ENCODE peak calls at places on chromosome 11, in seven cellular contexts. One of them, this sample, is unnamed.

GRCh38 chr11:20790622-20791021 is 121.2 kb downstream of the NELL1 start:
- DNase-seq in SK-N-SH: no peak
- DNase-seq in GM12878: no peak
- DNase-seq in H1: no peak
- DNase-seq in HCT116: no peak
- DNase-seq in HepG2: no peak
- DNase-seq in K562: no peak
- DNase-seq in this sample: no peak

GRCh38 chr11:64484308-64485061 is 106.5 kb upstream of the SLC22A12 start:
- DNase-seq in HCT116: no peak
- DNase-seq in H1: no peak
- DNase-seq in GM12878: no peak
- DNase-seq in K562: no peak
- DNase-seq in HepG2: no peak
- DNase-seq in SK-N-SH: no peak
- DNase-seq in this sample: no peak

GRCh38 chr11:70432065-70432464 is 33.7 kb downstream of the CTTN start:
- DNase-seq in K562: no peak
- DNase-seq in H1: no peak
- DNase-seq in HepG2: no peak
- DNase-seq in SK-N-SH: no peak
- DNase-seq in HCT116: no peak
- DNase-seq in GM12878: no peak
- DNase-seq in this sample: no peak

GRCh38 chr11:61195710-61196109 is 7.6 kb upstream of the PGA3 start:
- DNase-seq in H1: no peak
- DNase-seq in K562: no peak
- DNase-seq in GM12878: no peak
- DNase-seq in HepG2: no peak
- DNase-seq in HCT116: no peak
- DNase-seq in SK-N-SH: no peak
- DNase-seq in this sample: no peak

GRCh38 chr11:74282863-74283484 is 28.5 kb downstream of the P4HA3 start:
- DNase-seq in H1: no peak
- DNase-seq in K562: no peak
- DNase-seq in SK-N-SH: no peak
- DNase-seq in GM12878: no peak
- DNase-seq in HCT116: no peak
- DNase-seq in HepG2: no peak
- DNase-seq in this sample: no peak

GRCh38 chr11:77188912-77189491 is 61.0 kb downstream of the MYO7A start:
- DNase-seq in H1: no peak
- DNase-seq in SK-N-SH: no peak
- DNase-seq in GM12878: no peak
- DNase-seq in HCT116: no peak
- DNase-seq in K562: no peak
- DNase-seq in HepG2: no peak
- DNase-seq in this sample: peak

GRCh38 chr11:20367313-20367948 is 3.9 kb downstream of the HTATIP2 start:
- DNase-seq in HCT116: peak
- DNase-seq in HepG2: peak
- DNase-seq in K562: peak
- DNase-seq in SK-N-SH: no peak
- DNase-seq in GM12878: no peak
- DNase-seq in H1: no peak
- DNase-seq in this sample: no peak

GRCh38 chr11:80521592-80521991 is 1080.8 kb upstream of the TENM4 start:
- DNase-seq in HepG2: no peak
- DNase-seq in HCT116: no peak
- DNase-seq in SK-N-SH: no peak
- DNase-seq in H1: no peak
- DNase-seq in K562: no peak
- DNase-seq in GM12878: no peak
- DNase-seq in this sample: no peak

GRCh38 chr11:125923012-125923579 is 18.8 kb downstream of the DDX25 start:
- DNase-seq in K562: peak
- DNase-seq in GM12878: peak
- DNase-seq in HCT116: peak
- DNase-seq in SK-N-SH: peak
- DNase-seq in HepG2: peak
- DNase-seq in H1: peak
- DNase-seq in this sample: peak

GRCh38 chr11:134071766-134072403 is 3.0 kb downstream of the JAM3 start:
- DNase-seq in K562: no peak
- DNase-seq in H1: no peak
- DNase-seq in SK-N-SH: no peak
- DNase-seq in HepG2: no peak
- DNase-seq in HCT116: no peak
- DNase-seq in GM12878: no peak
- DNase-seq in this sample: no peak

GRCh38 chr11:44358713-44359112 is 48.8 kb upstream of the ALX4 start:
- DNase-seq in HCT116: no peak
- DNase-seq in HepG2: no peak
- DNase-seq in K562: no peak
- DNase-seq in H1: no peak
- DNase-seq in SK-N-SH: no peak
- DNase-seq in GM12878: no peak
- DNase-seq in this sample: no peak

GRCh38 chr11:128894296-128894681 is 3.1 kb downstream of the KCNJ5 start:
- DNase-seq in HCT116: no peak
- DNase-seq in SK-N-SH: no peak
- DNase-seq in GM12878: no peak
- DNase-seq in H1: no peak
- DNase-seq in HepG2: no peak
- DNase-seq in K562: no peak
- DNase-seq in this sample: no peak

GRCh38 chr11:35160902-35161585 is 22.1 kb downstream of the CD44 start:
- DNase-seq in GM12878: no peak
- DNase-seq in K562: no peak
- DNase-seq in HepG2: no peak
- DNase-seq in HCT116: no peak
- DNase-seq in H1: no peak
- DNase-seq in SK-N-SH: peak
- DNase-seq in this sample: no peak

GRCh38 chr11:110433393-110434333 is 3.9 kb downstream of the FDX1 start:
- DNase-seq in SK-N-SH: peak
- DNase-seq in HCT116: no peak
- DNase-seq in HepG2: peak
- DNase-seq in GM12878: no peak
- DNase-seq in K562: peak
- DNase-seq in H1: no peak
- DNase-seq in this sample: peak

GRCh38 chr11:6418958-6419611 is at the start of gene APBB1:
- DNase-seq in H1: no peak
- DNase-seq in HCT116: no peak
- DNase-seq in SK-N-SH: peak
- DNase-seq in HepG2: no peak
- DNase-seq in K562: peak
- DNase-seq in GM12878: no peak
- DNase-seq in this sample: peak

GRCh38 chr11:73259406-73260126 is 12.6 kb upstream of the P2RY6 start:
- DNase-seq in HCT116: no peak
- DNase-seq in HepG2: no peak
- DNase-seq in SK-N-SH: no peak
- DNase-seq in GM12878: no peak
- DNase-seq in K562: no peak
- DNase-seq in H1: no peak
- DNase-seq in this sample: no peak

GRCh38 chr11:34587282-34587677 is 33.6 kb upstream of the EHF start:
- DNase-seq in GM12878: no peak
- DNase-seq in SK-N-SH: no peak
- DNase-seq in K562: no peak
- DNase-seq in HCT116: no peak
- DNase-seq in HepG2: no peak
- DNase-seq in H1: no peak
- DNase-seq in this sample: no peak

GRCh38 chr11:27205779-27206549 is 157.1 kb downstream of the CCDC34 start:
- DNase-seq in K562: no peak
- DNase-seq in SK-N-SH: no peak
- DNase-seq in GM12878: no peak
- DNase-seq in H1: no peak
- DNase-seq in HCT116: no peak
- DNase-seq in HepG2: no peak
- DNase-seq in this sample: no peak

GRCh38 chr11:76661835-76662434 is 8.6 kb downstream of the LRRC32 start:
- DNase-seq in SK-N-SH: no peak
- DNase-seq in GM12878: no peak
- DNase-seq in K562: no peak
- DNase-seq in HepG2: no peak
- DNase-seq in HCT116: no peak
- DNase-seq in H1: no peak
- DNase-seq in this sample: no peak

GRCh38 chr11:44246726-44247125 is 63.2 kb downstream of the ALX4 start:
- DNase-seq in HCT116: no peak
- DNase-seq in K562: no peak
- DNase-seq in GM12878: no peak
- DNase-seq in H1: no peak
- DNase-seq in SK-N-SH: no peak
- DNase-seq in HepG2: no peak
- DNase-seq in this sample: no peak

GRCh38 chr11:73237471-73238290 is 19.6 kb downstream of the P2RY2 start:
- DNase-seq in GM12878: no peak
- DNase-seq in SK-N-SH: no peak
- DNase-seq in HCT116: no peak
- DNase-seq in HepG2: peak
- DNase-seq in H1: no peak
- DNase-seq in K562: no peak
- DNase-seq in this sample: no peak

GRCh38 chr11:30128269-30128932 is 102.4 kb upstream of the FSHB start:
- DNase-seq in K562: peak
- DNase-seq in HepG2: peak
- DNase-seq in HCT116: peak
- DNase-seq in SK-N-SH: peak
- DNase-seq in GM12878: no peak
- DNase-seq in H1: no peak
- DNase-seq in this sample: peak

GRCh38 chr11:86481399-86481798 is 106.7 kb downstream of the CCDC81 start:
- DNase-seq in K562: no peak
- DNase-seq in H1: no peak
- DNase-seq in HepG2: no peak
- DNase-seq in GM12878: no peak
- DNase-seq in SK-N-SH: no peak
- DNase-seq in HCT116: no peak
- DNase-seq in this sample: no peak
- TF ChIP-seq JUND in K562: no peak
- TF ChIP-seq JUND in H1: no peak
- TF ChIP-seq JUND in HepG2: no peak
- TF ChIP-seq JUND in GM12878: no peak
- TF ChIP-seq JUND in SK-N-SH: no peak
- TF ChIP-seq JUND in HCT116: no peak
- TF ChIP-seq JUND in this sample: no peak

DNA sequence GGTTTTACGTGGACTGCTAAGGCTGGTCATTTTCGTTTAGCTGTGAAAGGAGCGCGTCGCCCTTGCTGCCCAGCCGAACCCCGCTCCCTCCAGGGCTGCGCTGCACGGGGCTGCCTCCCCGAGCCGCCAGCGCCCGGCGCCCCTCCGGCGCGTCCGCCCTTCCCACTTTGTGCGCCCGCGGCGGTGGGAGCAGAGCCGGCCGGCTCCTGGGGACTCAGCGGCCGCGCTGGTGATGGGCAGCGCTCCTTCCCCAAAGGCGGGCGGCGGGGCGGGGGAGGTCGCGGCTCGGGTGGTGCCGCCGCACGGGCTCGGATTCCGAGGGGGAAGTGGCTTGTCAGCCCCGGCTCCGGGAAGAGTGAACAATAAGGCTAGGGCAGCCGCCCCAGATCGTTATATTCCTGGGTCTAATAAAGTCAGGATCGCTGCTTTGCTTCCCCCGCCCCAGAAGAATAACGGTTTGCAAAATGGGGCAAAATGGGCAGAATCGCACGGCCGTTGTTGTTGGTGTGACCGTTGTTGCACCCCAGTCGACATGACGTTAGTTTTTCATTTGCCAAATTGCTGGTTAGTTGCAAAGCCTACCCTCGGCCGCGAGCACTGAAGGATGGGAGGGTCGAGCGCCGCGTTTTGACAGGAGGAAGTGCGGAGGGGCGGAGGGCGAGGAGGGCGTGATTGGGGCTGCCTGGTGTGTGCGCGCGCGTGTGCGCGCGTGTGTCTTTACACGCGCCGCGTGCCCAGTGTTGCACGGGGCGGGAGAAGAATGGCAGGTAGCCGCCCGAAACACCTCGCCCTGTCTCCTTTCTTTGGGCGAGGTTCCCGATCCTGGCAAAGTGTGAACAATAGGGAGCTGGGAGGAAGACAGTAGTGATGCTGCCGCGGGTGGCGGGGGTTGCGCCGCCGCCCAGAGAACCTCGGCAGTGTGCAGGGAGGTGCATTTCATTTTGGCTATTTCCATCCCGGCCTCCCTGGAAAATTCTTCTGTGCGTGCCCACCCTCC is 829 bp downstream of the NCAM1 start:
- DNase-seq in GM12878: no peak
- DNase-seq in K562: no peak
- DNase-seq in HepG2: no peak
- DNase-seq in H1: no peak
- DNase-seq in SK-N-SH: peak
- DNase-seq in HCT116: no peak
- DNase-seq in this sample: no peak
- TF ChIP-seq JUND in GM12878: no peak
- TF ChIP-seq JUND in K562: no peak
- TF ChIP-seq JUND in HepG2: no peak
- TF ChIP-seq JUND in H1: no peak
- TF ChIP-seq JUND in SK-N-SH: no peak
- TF ChIP-seq JUND in HCT116: no peak
- TF ChIP-seq JUND in this sample: no peak

GRCh38 chr11:59615132-59615636 is 390 bp downstream of the OSBP start:
- DNase-seq in H1: peak
- DNase-seq in HCT116: peak
- DNase-seq in HepG2: peak
- DNase-seq in SK-N-SH: no peak
- DNase-seq in GM12878: no peak
- DNase-seq in K562: no peak
- DNase-seq in this sample: peak
- TF ChIP-seq JUND in H1: no peak
- TF ChIP-seq JUND in HCT116: no peak
- TF ChIP-seq JUND in HepG2: no peak
- TF ChIP-seq JUND in SK-N-SH: no peak
- TF ChIP-seq JUND in GM12878: no peak
- TF ChIP-seq JUND in K562: no peak
- TF ChIP-seq JUND in this sample: no peak

GRCh38 chr11:68312117-68312779 is at the start of gene LRP5:
- DNase-seq in HCT116: no peak
- DNase-seq in H1: no peak
- DNase-seq in K562: peak
- DNase-seq in HepG2: no peak
- DNase-seq in SK-N-SH: peak
- DNase-seq in GM12878: no peak
- DNase-seq in this sample: peak

GRCh38 chr11:68313574-68314202 is 1.3 kb downstream of the LRP5 start:
- DNase-seq in SK-N-SH: peak
- DNase-seq in H1: no peak
- DNase-seq in HepG2: peak
- DNase-seq in GM12878: no peak
- DNase-seq in K562: peak
- DNase-seq in HCT116: no peak
- DNase-seq in this sample: peak

GRCh38 chr11:68314203-68314885 is 2.0 kb downstream of the LRP5 start:
- DNase-seq in HepG2: no peak
- DNase-seq in GM12878: no peak
- DNase-seq in H1: no peak
- DNase-seq in SK-N-SH: peak
- DNase-seq in HCT116: no peak
- DNase-seq in K562: peak
- DNase-seq in this sample: no peak

GRCh38 chr11:68311155-68312116 is 955 bp upstream of the LRP5 start:
- DNase-seq in H1: no peak
- DNase-seq in HCT116: no peak
- DNase-seq in SK-N-SH: peak
- DNase-seq in HepG2: no peak
- DNase-seq in K562: no peak
- DNase-seq in GM12878: no peak
- DNase-seq in this sample: no peak

GRCh38 chr11:68312780-68313573 is 586 bp downstream of the LRP5 start:
- DNase-seq in K562: peak
- DNase-seq in HCT116: no peak
- DNase-seq in HepG2: no peak
- DNase-seq in H1: no peak
- DNase-seq in GM12878: no peak
- DNase-seq in SK-N-SH: peak
- DNase-seq in this sample: peak
- TF ChIP-seq JUND in K562: no peak
- TF ChIP-seq JUND in HCT116: no peak
- TF ChIP-seq JUND in HepG2: no peak
- TF ChIP-seq JUND in H1: no peak
- TF ChIP-seq JUND in GM12878: no peak
- TF ChIP-seq JUND in SK-N-SH: no peak
- TF ChIP-seq JUND in this sample: no peak